ENCODE peak calls at places on chromosomes 7 and 10, in four cellular contexts. R, Y, W and L are unnamed samples.

GRCh38 chr7:127251458-127252379 is 1.0 kb downstream of the GRM8 start:
- DNase-seq in Y (peak; percentile 15), R (peak; percentile 55), W (no peak), L (no peak)

GRCh38 chr7:47783456-47784240 is 164.6 kb downstream of the PKD1L1 start:
- DNase-seq in Y (peak; percentile 70), W (no peak), R (no peak), L (peak; percentile 85)

GRCh38 chr7:5598261-5598761 is 174.7 kb upstream of the TNRC18 start:
- DNase-seq in Y (no peak), R (no peak), W (no peak), L (no peak)

GRCh38 chr10:124999433-125000365 is 57.8 kb downstream of the ZRANB1 start:
- DNase-seq in R (no peak), Y (no peak), W (no peak), L (no peak)

GRCh38 chr10:124072106-124072505 is 21.3 kb downstream of the CHST15 start:
- DNase-seq in W (no peak), R (no peak), Y (no peak), L (no peak)

GRCh38 chr7:78803471-78803870 is 650.0 kb downstream of the MAGI2 start:
- DNase-seq in Y (no peak), W (no peak), R (no peak), L (no peak)

GRCh38 chr7:130990178-130990832 is 256.3 kb upstream of the KLF14 start:
- DNase-seq in Y (no peak), W (no peak), R (no peak), L (no peak)

GRCh38 chr7:92589056-92589455 is 1.1 kb downstream of the FAM133B start:
- DNase-seq in R (no peak), W (no peak), Y (peak; percentile 20), L (peak; percentile 45)

GRCh38 chr7:21828846-21829245 is 116.9 kb downstream of the CDCA7L start:
- DNase-seq in W (peak; percentile 27), Y (no peak), R (no peak), L (no peak)

GRCh38 chr10:14571866-14572507 is 202.7 kb downstream of the FAM107B start:
- DNase-seq in R (no peak), W (no peak), Y (peak; percentile 44), L (no peak)

GRCh38 chr10:124537166-124537725 is 75.6 kb downstream of the LHPP start:
- DNase-seq in W (no peak), Y (no peak), R (no peak), L (no peak)

GRCh38 chr10:96978621-96979154 is 146.6 kb downstream of the LCOR start:
- DNase-seq in Y (no peak), R (no peak), W (no peak), L (no peak)

GRCh38 chr10:101536800-101537199 is 51.3 kb downstream of the POLL start:
- DNase-seq in Y (peak; percentile 43), W (no peak), R (no peak), L (peak; percentile 43)

GRCh38 chr10:74813860-74814259 is 12.5 kb upstream of the KAT6B start:
- DNase-seq in Y (no peak), R (no peak), W (no peak), L (no peak)

GRCh38 chr7:36475371-36475770 is 85.7 kb downstream of the ANLN start:
- DNase-seq in W (no peak), Y (no peak), R (no peak), L (peak; percentile 9)

GRCh38 chr10:131442271-131442670 is 130.8 kb upstream of the TCERG1L start:
- DNase-seq in R (no peak), W (no peak), Y (no peak), L (no peak)

GRCh38 chr7:36014961-36015360 is 138.1 kb upstream of the EEPD1 start:
- DNase-seq in W (no peak), Y (no peak), R (no peak), L (no peak)

GRCh38 chr10:54667136-54667535 is 133.9 kb downstream of the PCDH15 start:
- DNase-seq in R (no peak), Y (no peak), W (no peak), L (no peak)

GRCh38 chr7:74709880-74710671 is 52.6 kb downstream of the GTF2I start:
- DNase-seq in W (no peak), R (no peak), Y (no peak), L (peak; percentile 16)

GRCh38 chr10:67306588-67307205 is 380.9 kb downstream of the LRRTM3 start:
- DNase-seq in Y (peak; percentile 42), W (peak; percentile 31), R (no peak), L (peak; percentile 35)

GRCh38 chr7:140691368-140692045 is 5.0 kb upstream of the NDUFB2 start:
- DNase-seq in W (no peak), R (no peak), Y (no peak), L (no peak)

GRCh38 chr7:1087952-1088920 is at the start of gene GPER1:
- DNase-seq in W (no peak), R (no peak), Y (peak; percentile 65), L (no peak)

GRCh38 chr7:100674441-100675407 is 1.2 kb downstream of the GNB2 start:
- DNase-seq in R (peak; percentile 32), Y (no peak), W (no peak), L (peak; percentile 53)

GRCh38 chr10:100744136-100744979 is 1.0 kb upstream of the PAX2 start:
- DNase-seq in Y (no peak), R (peak; percentile 3), W (no peak), L (no peak)

GRCh38 chr7:105808703-105809590 is 67.5 kb downstream of the ATXN7L1 start:
- DNase-seq in W (no peak), Y (peak; percentile 55), R (no peak), L (peak; percentile 71)

GRCh38 chr7:120344276-120344675 is 71.3 kb downstream of the KCND2 start:
- DNase-seq in W (no peak), Y (no peak), R (no peak), L (no peak)

GRCh38 chr10:50224330-50224952 is 26.9 kb downstream of the ASAH2 start:
- DNase-seq in R (peak; percentile 60), Y (peak; percentile 75), W (no peak), L (peak; percentile 84)

GRCh38 chr10:122561212-122561611 is 658 bp downstream of the DMBT1 start:
- DNase-seq in Y (no peak), W (no peak), R (no peak), L (no peak)

GRCh38 chr10:63628526-63629362 is 107.5 kb downstream of the REEP3 start:
- DNase-seq in Y (peak; percentile 40), R (peak; percentile 96), W (no peak), L (no peak)

GRCh38 chr10:30773501-30773900 is 143.9 kb upstream of the LYZL2 start:
- DNase-seq in W (no peak), Y (no peak), R (no peak), L (no peak)